ENCODE peak calls at places on chromosomes 7 and 10, in ten cellular contexts. E is IMR-90; Y is NCI-H1694 treated with DMSO at 0.1 percent for 48 hours; X is activated CD8-positive, alpha-beta memory T cell treated with anti-CD3 and anti-CD28 coated beads, Interleukin-2, amount 10 ng/mL, durations not matched to agents 7 days and 5 days; D is neural crest cell; T is Kasumi-1; S is NCI-H2081 treated with DMSO at 0.1 percent for 48 hours; L is T follicular helper cell; Q is RWPE1; B is HuH-7.5. J is an unnamed sample.

GRCh38 chr10:111281516-111281915 is 204.7 kb downstream of the ADRA2A start:
- DNase-seq in T (no peak), D (no peak), L (no peak), S (no peak), Y (no peak), X (no peak), B (no peak), Q (no peak), E (no peak), J (no peak)

GRCh38 chr7:135334830-135335543 is 101.3 kb downstream of the STRA8 start:
- DNase-seq in Y (no peak), E (no peak), L (no peak), B (no peak), Q (no peak), T (no peak), S (no peak), D (no peak), X (no peak), J (no peak)

GRCh38 chr7:101365956-101366355 is 3.3 kb downstream of the COL26A1 start:
- DNase-seq in E (no peak), D (no peak), T (no peak), B (no peak), X (no peak), Y (no peak), S (no peak), Q (no peak), L (no peak), J (no peak)

GRCh38 chr7:145212050-145212449 is 376.2 kb upstream of the TPK1 start:
- DNase-seq in S (no peak), D (peak; percentile 2), X (no peak), B (no peak), Q (no peak), L (no peak), T (no peak), Y (no peak), E (no peak), J (no peak)

GRCh38 chr10:128927821-128928220 is 539.2 kb upstream of the MGMT start:
- DNase-seq in S (no peak), Y (no peak), X (no peak), D (no peak), T (no peak), B (no peak), E (no peak), Q (no peak), L (no peak), J (no peak)

GRCh38 chr10:69472544-69472943 is 21.3 kb downstream of the TSPAN15 start:
- DNase-seq in D (no peak), T (no peak), Y (no peak), L (no peak), B (no peak), X (no peak), S (no peak), E (no peak), Q (no peak), J (peak; percentile 85)

GRCh38 chr10:93816123-93816747 is 58.5 kb downstream of the LGI1 start:
- DNase-seq in L (peak; percentile 0), T (peak; percentile 49), S (peak; percentile 19), D (peak; percentile 58), Y (peak; percentile 56), E (peak; percentile 47), B (peak; percentile 18), Q (peak; percentile 60), X (no peak), J (peak; percentile 37)

GRCh38 chr10:15730341-15730740 is 10.6 kb upstream of the ITGA8 start:
- DNase-seq in D (no peak), Y (no peak), T (no peak), L (no peak), X (no peak), E (no peak), B (no peak), Q (no peak), S (no peak), J (no peak)

GRCh38 chr7:29239638-29240037 is 45.1 kb downstream of the CHN2 start:
- DNase-seq in X (peak; percentile 48), B (no peak), Q (no peak), E (no peak), T (no peak), S (no peak), D (no peak), L (no peak), Y (no peak), J (peak; percentile 20)

GRCh38 chr7:33760146-33760545 is 145.2 kb upstream of the BMPER start:
- DNase-seq in X (no peak), L (no peak), D (no peak), T (no peak), Q (no peak), S (no peak), E (no peak), Y (no peak), B (no peak), J (no peak)

GRCh38 chr7:1970895-1971294 is 261.9 kb downstream of the MAD1L1 start:
- DNase-seq in Y (no peak), S (no peak), E (no peak), B (no peak), L (no peak), X (no peak), T (no peak), Q (no peak), D (no peak), J (no peak)

GRCh38 chr7:74294191-74294998 is 5.2 kb downstream of the CLIP2 start:
- DNase-seq in B (no peak), D (no peak), Q (no peak), E (no peak), S (no peak), L (no peak), Y (no peak), X (no peak), T (no peak), J (no peak)

GRCh38 chr7:43666938-43667337 is 62.4 kb downstream of the COA1 start:
- DNase-seq in X (no peak), L (no peak), E (peak; percentile 61), Y (no peak), D (no peak), Q (no peak), T (no peak), B (no peak), S (no peak), J (no peak)